ENCODE peak calls at places on chromosome 14, in ten cellular contexts. T is cardiac septum; P is left ventricle myocardium inferior; M is OCI-LY7; G is Ammon's horn; U is psoas muscle; R is WERI-Rb-1; F is NCI-H1930; N is stimulated activated CD8-positive, alpha-beta memory T cell treated with anti-CD3 and anti-CD28 coated beads, Interleukin-15, amount 100 ng/mL, for 4 hours; V is HTR-8/SVneo. H is an unnamed sample.

GRCh38 chr14:105536691-105537579 is 10.6 kb downstream of the TMEM121 start:
- DNase-seq in V (no peak), F (no peak), N (no peak), G (no peak), P (no peak), T (no peak), M (no peak), R (no peak), U (peak), H (no peak)

GRCh38 chr14:103854017-103854808 is 6.8 kb upstream of the PPP1R13B start:
- DNase-seq in U (no peak), V (no peak), T (no peak), P (no peak), G (no peak), M (no peak), R (no peak), F (no peak), N (no peak), H (no peak)

GRCh38 chr14:93007225-93007997 is 84.5 kb downstream of the CHGA start:
- DNase-seq in T (peak), U (peak), V (no peak), P (no peak), F (no peak), R (no peak), N (no peak), M (peak), G (no peak), H (peak)

GRCh38 chr14:50087350-50088116 is 28.8 kb downstream of the VCPKMT start:
- DNase-seq in V (no peak), N (no peak), F (no peak), P (no peak), U (no peak), G (no peak), R (no peak), M (no peak), T (no peak), H (no peak)

GRCh38 chr14:53510281-53510912 is 357.3 kb upstream of the DDHD1 start:
- DNase-seq in V (no peak), R (no peak), P (no peak), M (no peak), G (no peak), T (no peak), N (no peak), F (no peak), U (no peak), H (peak)

GRCh38 chr14:105939810-105940508 is 413.6 kb downstream of the TMEM121 start:
- DNase-seq in M (no peak), N (no peak), U (no peak), F (no peak), T (no peak), P (no peak), R (no peak), V (no peak), G (no peak), H (no peak)

GRCh38 chr14:83632375-83632774 is 1897.6 kb upstream of the FLRT2 start:
- DNase-seq in F (no peak), N (no peak), G (no peak), U (no peak), R (no peak), P (no peak), V (no peak), M (no peak), T (no peak), H (no peak)

GRCh38 chr14:101445278-101445677 is 116.0 kb upstream of the DIO3 start:
- DNase-seq in M (no peak), P (no peak), R (no peak), U (no peak), T (no peak), G (no peak), F (no peak), N (no peak), V (no peak), H (no peak)

GRCh38 chr14:85535916-85536834 is 6.2 kb downstream of the FLRT2 start:
- DNase-seq in R (no peak), F (no peak), T (no peak), V (peak), U (no peak), N (no peak), P (no peak), M (no peak), G (peak), H (peak)

GRCh38 chr14:103728721-103729120 is 13.1 kb downstream of the ZFYVE21 start:
- DNase-seq in R (no peak), G (no peak), F (no peak), V (no peak), P (no peak), M (no peak), U (peak), T (no peak), N (no peak), H (no peak)

GRCh38 chr14:24713404-24713803 is 79.4 kb upstream of the GZMB start:
- DNase-seq in R (no peak), G (no peak), M (no peak), V (no peak), F (no peak), T (no peak), N (no peak), U (no peak), P (no peak), H (no peak)

GRCh38 chr14:72657214-72657921 is 236.5 kb downstream of the DPF3 start:
- DNase-seq in F (no peak), P (no peak), N (no peak), V (no peak), T (no peak), M (no peak), U (no peak), R (no peak), G (no peak), H (no peak)

GRCh38 chr14:101878222-101879211 is 85.9 kb upstream of the DYNC1H1 start:
- DNase-seq in V (no peak), T (no peak), M (peak), R (no peak), G (no peak), F (no peak), N (no peak), P (no peak), U (no peak), H (no peak)

GRCh38 chr14:28609228-28609828 is 157.3 kb upstream of the FOXG1 start:
- DNase-seq in N (no peak), G (peak), M (peak), P (no peak), T (no peak), V (peak), R (peak), U (peak), F (peak), H (peak)

GRCh38 chr14:44846232-44846824 is 115.4 kb downstream of the KLHL28 start:
- DNase-seq in F (peak), U (no peak), P (no peak), V (peak), R (no peak), T (no peak), G (peak), M (peak), N (no peak), H (peak)

GRCh38 chr14:93884950-93885349 is 42.2 kb upstream of the FAM181A start:
- DNase-seq in U (no peak), P (no peak), R (no peak), V (no peak), M (no peak), N (no peak), T (no peak), F (no peak), G (no peak), H (no peak)

GRCh38 chr14:20455355-20456300 is 602 bp downstream of the APEX1 start:
- DNase-seq in F (no peak), T (no peak), U (no peak), R (peak), G (no peak), V (no peak), M (peak), P (no peak), N (no peak), H (peak)

GRCh38 chr14:96097752-96098151 is 58.6 kb downstream of the C14orf132 start:
- DNase-seq in U (no peak), G (no peak), V (no peak), R (no peak), N (no peak), F (no peak), P (no peak), M (no peak), T (no peak), H (no peak)

GRCh38 chr14:21526672-21527319 is 650 bp upstream of the SALL2 start:
- DNase-seq in N (no peak), M (peak), F (no peak), T (no peak), P (no peak), R (peak), G (no peak), U (no peak), V (no peak), H (no peak)

GRCh38 chr14:74527736-74528280 is 34.2 kb downstream of the ISCA2 start:
- DNase-seq in T (no peak), P (no peak), G (no peak), N (no peak), M (no peak), U (no peak), F (no peak), R (no peak), V (no peak), H (no peak)

GRCh38 chr14:28613526-28613925 is 153.1 kb upstream of the FOXG1 start:
- DNase-seq in P (no peak), F (no peak), M (no peak), G (no peak), V (no peak), N (no peak), R (no peak), U (no peak), T (no peak), H (no peak)

GRCh38 chr14:103115845-103116572 is 7.3 kb upstream of the TNFAIP2 start:
- DNase-seq in R (no peak), F (no peak), N (no peak), T (no peak), V (no peak), M (no peak), U (no peak), P (no peak), G (no peak), H (peak)

GRCh38 chr14:36690301-36691020 is 28.8 kb downstream of the PAX9 start:
- DNase-seq in R (no peak), M (no peak), N (no peak), T (no peak), G (no peak), P (no peak), U (no peak), F (no peak), V (peak), H (no peak)

GRCh38 chr14:64447890-64448667 is 17.2 kb upstream of the AKAP5 start:
- DNase-seq in F (no peak), R (no peak), N (peak), G (no peak), P (no peak), V (no peak), T (no peak), M (no peak), U (no peak), H (no peak)

GRCh38 chr14:67519406-67519805 is 13.7 kb upstream of the PLEKHH1 start:
- DNase-seq in F (no peak), R (no peak), G (no peak), P (no peak), M (no peak), U (no peak), N (no peak), V (no peak), T (no peak), H (no peak)

GRCh38 chr14:99481745-99482099 is 513 bp downstream of the CCNK start:
- DNase-seq in F (no peak), U (no peak), P (no peak), V (no peak), T (no peak), R (no peak), M (peak), N (no peak), G (no peak), H (peak)

GRCh38 chr14:69951263-69951662 is 72.0 kb downstream of the SMOC1 start:
- DNase-seq in N (no peak), F (no peak), U (no peak), T (no peak), M (no peak), G (no peak), V (no peak), R (no peak), P (no peak), H (no peak)

GRCh38 chr14:70882771-70883492 is 24.3 kb upstream of the PCNX1 start:
- DNase-seq in F (no peak), M (no peak), P (no peak), R (no peak), V (peak), T (no peak), G (peak), N (no peak), U (no peak), H (peak)

GRCh38 chr14:51006781-51007211 is 62.5 kb upstream of the PYGL start:
- DNase-seq in F (no peak), R (peak), U (peak), G (peak), N (no peak), V (peak), P (no peak), T (no peak), M (no peak), H (peak)